ENCODE peak calls at places on chromosomes 11 and 22, in ten cellular contexts. T is astrocyte of the spinal cord, A is dorsolateral prefrontal cortex, L is hypothalamus, Y is mucosa of gallbladder, X is brain pericyte, I is GM06990, V is HFFc6, Z is body of pancreas, D is adipocyte. K is an unnamed sample.

GRCh38 chr22:28341001-28341400 is 338.6 kb downstream of the TTC28 start:
- DNase-seq in V (peak; percentile 1), Y (no peak), I (no peak), L (no peak), Z (no peak), X (no peak), A (no peak), D (peak; percentile 53), T (peak; percentile 16), K (no peak)

GRCh38 chr22:36021649-36022048 is 7.0 kb downstream of the RBFOX2 start:
- DNase-seq in X (no peak), L (no peak), D (peak; percentile 41), Y (no peak), A (no peak), I (no peak), Z (no peak), T (no peak), V (no peak), K (no peak)

GRCh38 chr11:134289789-134290188 is 13.6 kb downstream of the GLB1L3 start:
- DNase-seq in Z (no peak), D (no peak), T (no peak), V (no peak), X (no peak), I (no peak), L (no peak), Y (no peak), A (no peak), K (no peak)

GRCh38 chr11:128146926-128147605 is 440.3 kb downstream of the ETS1 start:
- DNase-seq in V (no peak), X (no peak), T (no peak), Z (no peak), Y (no peak), A (no peak), I (no peak), L (no peak), D (peak; percentile 35), K (no peak)

GRCh38 chr11:66988238-66988637 is 13.1 kb downstream of the C11orf86 start:
- DNase-seq in D (no peak), X (no peak), Z (no peak), L (no peak), A (no peak), V (no peak), Y (no peak), I (no peak), T (no peak), K (no peak)

GRCh38 chr11:112352907-112353306 is 92.2 kb upstream of the PLET1 start:
- DNase-seq in A (no peak), L (no peak), X (no peak), Z (no peak), T (no peak), V (no peak), Y (no peak), I (no peak), D (no peak), K (no peak)

GRCh38 chr11:19953909-19954308 is 206.4 kb downstream of the DBX1 start:
- DNase-seq in Y (no peak), V (peak; percentile 87), T (peak; percentile 94), Z (peak; percentile 66), A (peak; percentile 55), X (peak; percentile 73), D (peak; percentile 83), L (no peak), I (no peak), K (peak; percentile 34)

GRCh38 chr11:64568584-64569140 is 22.4 kb upstream of the SLC22A12 start:
- DNase-seq in L (no peak), A (no peak), D (no peak), Z (no peak), Y (no peak), I (no peak), T (no peak), V (no peak), X (no peak), K (no peak)

GRCh38 chr11:28727254-28727653 is 619.1 kb downstream of the METTL15 start:
- DNase-seq in T (peak; percentile 28), Y (no peak), L (no peak), V (peak; percentile 65), A (no peak), X (no peak), I (no peak), D (peak; percentile 66), Z (no peak), K (no peak)

GRCh38 chr22:36279219-36279666 is 26.3 kb downstream of the APOL1 start:
- DNase-seq in A (no peak), L (no peak), X (no peak), D (peak; percentile 25), I (no peak), Z (no peak), V (no peak), Y (no peak), T (no peak), K (no peak)